ENCODE peak calls at places on chromosome 16, in four cellular contexts. C is heart left ventricle, S is DMS 273 treated with DMSO at 0.1 percent for 48 hours, Q is activated T-helper 1 cell treated with Interleukin-2 at 50 U/mL for 16 hours. M is an unnamed sample.

GRCh38 chr16:12507366-12507765 is 296.3 kb downstream of the CPPED1 start:
- DNase-seq in C (no peak), S (no peak), Q (no peak), M (no peak)

GRCh38 chr16:87936375-87937230 is at the start of gene CA5A:
- DNase-seq in C (no peak), S (no peak), Q (no peak), M (no peak)

GRCh38 chr16:19393226-19394074 is 24.2 kb upstream of the TMC5 start:
- DNase-seq in C (no peak), S (no peak), Q (no peak), M (no peak)

GRCh38 chr16:66342294-66342900 is 24.1 kb upstream of the CDH5 start:
- DNase-seq in C (no peak), S (peak), Q (no peak), M (no peak)

GRCh38 chr16:67652578-67653130 is 7.4 kb downstream of the ACD start:
- DNase-seq in C (no peak), S (no peak), Q (no peak), M (no peak)

GRCh38 chr16:67456383-67457140 is 24.4 kb downstream of the ATP6V0D1 start:
- DNase-seq in C (peak), S (peak), Q (no peak), M (peak)

GRCh38 chr16:51153275-51153991 is 2.4 kb upstream of the SALL1 start:
- DNase-seq in C (no peak), S (no peak), Q (no peak), M (no peak)

GRCh38 chr16:6749714-6750113 is 582.9 kb upstream of the RBFOX1 start:
- DNase-seq in C (no peak), S (no peak), Q (no peak), M (no peak)

GRCh38 chr16:86680661-86681439 is 102.5 kb downstream of the FOXL1 start:
- DNase-seq in C (no peak), S (no peak), Q (no peak), M (no peak)

GRCh38 chr16:11410382-11411058 is 65.3 kb downstream of the RMI2 start:
- DNase-seq in C (peak), S (peak), Q (no peak), M (no peak)

GRCh38 chr16:69931631-69932030 is 19.5 kb upstream of the CLEC18A start:
- DNase-seq in C (no peak), S (no peak), Q (no peak), M (no peak)

GRCh38 chr16:72467157-72467759 is 295.3 kb upstream of the PMFBP1 start:
- DNase-seq in C (no peak), S (peak), Q (no peak), M (no peak)

GRCh38 chr16:11481987-11482386 is 104.7 kb downstream of the LITAF start:
- DNase-seq in C (no peak), S (no peak), Q (no peak), M (no peak)

GRCh38 chr16:31452631-31453106 is 6.6 kb upstream of the ARMC5 start:
- DNase-seq in C (no peak), S (no peak), Q (no peak), M (no peak)

GRCh38 chr16:69909760-69910159 is 41.4 kb upstream of the CLEC18A start:
- DNase-seq in C (no peak), S (no peak), Q (no peak), M (no peak)

GRCh38 chr16:21720533-21720932 is 56.8 kb downstream of the OTOA start:
- DNase-seq in C (no peak), S (no peak), Q (no peak), M (no peak)

GRCh38 chr16:68265078-68265925 is 976 bp downstream of the SLC7A6 start:
- DNase-seq in C (peak), S (peak), Q (no peak), M (peak)

GRCh38 chr16:22255335-22255734 is 41.9 kb upstream of the POLR3E start:
- DNase-seq in C (no peak), S (no peak), Q (no peak), M (no peak)

GRCh38 chr16:74521691-74522090 is 85.2 kb downstream of the GLG1 start:
- DNase-seq in C (peak), S (peak), Q (no peak), M (peak)

GRCh38 chr16:396605-397004 is 394 bp upstream of the NME4 start:
- DNase-seq in C (peak), S (no peak), Q (no peak), M (peak)

GRCh38 chr16:4684030-4684715 is 9.2 kb upstream of the NUDT16L1 start:
- DNase-seq in C (peak), S (no peak), Q (no peak), M (no peak)

GRCh38 chr16:65895906-65896305 is 470.6 kb upstream of the CDH5 start:
- DNase-seq in C (no peak), S (no peak), Q (no peak), M (no peak)

GRCh38 chr16:66904846-66905632 is 13.6 kb downstream of the CDH16 start:
- DNase-seq in C (peak), S (no peak), Q (no peak), M (peak)

GRCh38 chr16:29649560-29650494 is 13.2 kb upstream of the SPN start:
- DNase-seq in C (no peak), S (no peak), Q (no peak), M (no peak)

GRCh38 chr16:3087243-3087791 is 11.8 kb downstream of the ZSCAN10 start:
- DNase-seq in C (peak), S (no peak), Q (no peak), M (peak)

GRCh38 chr16:66553223-66553622 is 847 bp downstream of the CKLF start:
- DNase-seq in C (no peak), S (no peak), Q (no peak), M (no peak)

GRCh38 chr16:59633996-59634579 is 900.0 kb upstream of the GOT2 start:
- DNase-seq in C (no peak), S (no peak), Q (no peak), M (no peak)

GRCh38 chr16:28527985-28528384 is 10.8 kb downstream of the NUPR1 start:
- DNase-seq in C (no peak), S (no peak), Q (no peak), M (no peak)

GRCh38 chr16:55495616-55496289 is 13.1 kb upstream of the LPCAT2 start:
- DNase-seq in C (no peak), S (peak), Q (no peak), M (no peak)

GRCh38 chr16:73031155-73031866 is 16.6 kb downstream of the ZFHX3 start:
- DNase-seq in C (no peak), S (no peak), Q (no peak), M (no peak)

GRCh38 chr16:61544165-61544564 is 492.1 kb downstream of the CDH8 start:
- DNase-seq in C (no peak), S (no peak), Q (no peak), M (no peak)